ENCODE peak calls at places on chromosomes 3 and 15, in six cellular contexts. One of them, this sample, is unnamed.
A peak's percentile ranks its signal among the peaks of the same experiment; 100 is the strongest.

GRCh38 chr3:157063926-157064325 is 96.0 kb downstream of the CCNL1 start:
- DNase-seq in fibroblast of lung: peak; percentile 22
- DNase-seq in NCI-H1092: no peak
- DNase-seq in HEK293T: no peak
- DNase-seq in effector memory CD8-positive, alpha-beta T cell: no peak
- DNase-seq in left ventricle myocardium inferior: no peak
- DNase-seq in this sample: no peak

GRCh38 chr15:29612096-29612495 is 210.2 kb downstream of the TJP1 start:
- DNase-seq in fibroblast of lung: no peak
- DNase-seq in left ventricle myocardium inferior: no peak
- DNase-seq in HEK293T: no peak
- DNase-seq in effector memory CD8-positive, alpha-beta T cell: no peak
- DNase-seq in NCI-H1092: no peak
- DNase-seq in this sample: peak; percentile 71

GRCh38 chr3:187725653-187726370 is 19.5 kb downstream of the BCL6 start:
- DNase-seq in HEK293T: no peak
- DNase-seq in fibroblast of lung: no peak
- DNase-seq in effector memory CD8-positive, alpha-beta T cell: no peak
- DNase-seq in left ventricle myocardium inferior: no peak
- DNase-seq in NCI-H1092: no peak
- DNase-seq in this sample: no peak

GRCh38 chr3:177615015-177615414 is 417.7 kb upstream of the TBL1XR1 start:
- DNase-seq in effector memory CD8-positive, alpha-beta T cell: no peak
- DNase-seq in left ventricle myocardium inferior: peak; percentile 81
- DNase-seq in HEK293T: no peak
- DNase-seq in fibroblast of lung: peak; percentile 98
- DNase-seq in NCI-H1092: peak; percentile 82
- DNase-seq in this sample: no peak

GRCh38 chr3:127172670-127173515 is 20.0 kb upstream of the PRR23E start:
- DNase-seq in HEK293T: peak; percentile 27
- DNase-seq in effector memory CD8-positive, alpha-beta T cell: no peak
- DNase-seq in fibroblast of lung: peak; percentile 58
- DNase-seq in left ventricle myocardium inferior: no peak
- DNase-seq in NCI-H1092: peak; percentile 95
- DNase-seq in this sample: peak; percentile 77

GRCh38 chr3:192063570-192063969 is 602.6 kb downstream of the PYDC2 start:
- DNase-seq in HEK293T: no peak
- DNase-seq in fibroblast of lung: peak; percentile 2
- DNase-seq in NCI-H1092: no peak
- DNase-seq in effector memory CD8-positive, alpha-beta T cell: no peak
- DNase-seq in left ventricle myocardium inferior: peak; percentile 46
- DNase-seq in this sample: peak; percentile 84

GRCh38 chr3:76487446-76487845 is 552.5 kb upstream of the ROBO2 start:
- DNase-seq in NCI-H1092: no peak
- DNase-seq in HEK293T: no peak
- DNase-seq in effector memory CD8-positive, alpha-beta T cell: no peak
- DNase-seq in left ventricle myocardium inferior: no peak
- DNase-seq in fibroblast of lung: peak; percentile 14
- DNase-seq in this sample: no peak

GRCh38 chr15:101394056-101394630 is 95.4 kb downstream of the PCSK6 start:
- DNase-seq in NCI-H1092: no peak
- DNase-seq in HEK293T: no peak
- DNase-seq in fibroblast of lung: no peak
- DNase-seq in left ventricle myocardium inferior: no peak
- DNase-seq in effector memory CD8-positive, alpha-beta T cell: no peak
- DNase-seq in this sample: no peak

GRCh38 chr15:99542828-99543227 is 23.0 kb upstream of the MEF2A start:
- DNase-seq in HEK293T: no peak
- DNase-seq in fibroblast of lung: peak; percentile 28
- DNase-seq in effector memory CD8-positive, alpha-beta T cell: no peak
- DNase-seq in left ventricle myocardium inferior: no peak
- DNase-seq in NCI-H1092: no peak
- DNase-seq in this sample: no peak

GRCh38 chr3:188349963-188350332 is 196.0 kb downstream of the LPP start:
- DNase-seq in NCI-H1092: no peak
- DNase-seq in HEK293T: no peak
- DNase-seq in fibroblast of lung: no peak
- DNase-seq in effector memory CD8-positive, alpha-beta T cell: no peak
- DNase-seq in left ventricle myocardium inferior: no peak
- DNase-seq in this sample: no peak

GRCh38 chr3:18153571-18154173 is 271.5 kb downstream of the SATB1 start:
- DNase-seq in NCI-H1092: no peak
- DNase-seq in effector memory CD8-positive, alpha-beta T cell: no peak
- DNase-seq in left ventricle myocardium inferior: no peak
- DNase-seq in fibroblast of lung: peak; percentile 83
- DNase-seq in HEK293T: no peak
- DNase-seq in this sample: peak; percentile 46

GRCh38 chr3:181464033-181464694 is 247.6 kb upstream of the SOX2 start:
- DNase-seq in NCI-H1092: no peak
- DNase-seq in HEK293T: no peak
- DNase-seq in left ventricle myocardium inferior: no peak
- DNase-seq in fibroblast of lung: no peak
- DNase-seq in effector memory CD8-positive, alpha-beta T cell: no peak
- DNase-seq in this sample: no peak

GRCh38 chr15:60966316-60966715 is 262.8 kb downstream of the RORA start:
- DNase-seq in left ventricle myocardium inferior: no peak
- DNase-seq in effector memory CD8-positive, alpha-beta T cell: no peak
- DNase-seq in NCI-H1092: no peak
- DNase-seq in fibroblast of lung: peak; percentile 15
- DNase-seq in HEK293T: no peak
- DNase-seq in this sample: no peak

GRCh38 chr3:160869825-160870224 is 113.8 kb downstream of the PPM1L start:
- DNase-seq in left ventricle myocardium inferior: peak; percentile 19
- DNase-seq in fibroblast of lung: no peak
- DNase-seq in HEK293T: peak; percentile 15
- DNase-seq in effector memory CD8-positive, alpha-beta T cell: no peak
- DNase-seq in NCI-H1092: no peak
- DNase-seq in this sample: no peak

GRCh38 chr15:25671132-25671531 is 192.0 kb downstream of the ATP10A start:
- DNase-seq in effector memory CD8-positive, alpha-beta T cell: no peak
- DNase-seq in left ventricle myocardium inferior: no peak
- DNase-seq in fibroblast of lung: no peak
- DNase-seq in HEK293T: no peak
- DNase-seq in NCI-H1092: no peak
- DNase-seq in this sample: no peak

GRCh38 chr15:81747026-81747425 is 298.8 kb downstream of the MEX3B start:
- DNase-seq in left ventricle myocardium inferior: no peak
- DNase-seq in HEK293T: no peak
- DNase-seq in NCI-H1092: no peak
- DNase-seq in fibroblast of lung: no peak
- DNase-seq in effector memory CD8-positive, alpha-beta T cell: no peak
- DNase-seq in this sample: no peak

GRCh38 chr3:38004415-38005075 is 14.0 kb downstream of the VILL start:
- DNase-seq in HEK293T: peak; percentile 62
- DNase-seq in fibroblast of lung: peak; percentile 62
- DNase-seq in NCI-H1092: peak; percentile 12
- DNase-seq in left ventricle myocardium inferior: peak; percentile 79
- DNase-seq in effector memory CD8-positive, alpha-beta T cell: peak; percentile 49
- DNase-seq in this sample: peak; percentile 88

GRCh38 chr3:159045279-159045678 is 243.4 kb downstream of the MFSD1 start:
- DNase-seq in effector memory CD8-positive, alpha-beta T cell: no peak
- DNase-seq in fibroblast of lung: no peak
- DNase-seq in left ventricle myocardium inferior: no peak
- DNase-seq in NCI-H1092: peak; percentile 2
- DNase-seq in HEK293T: no peak
- DNase-seq in this sample: no peak

GRCh38 chr3:127817331-127817821 is 4.9 kb downstream of the MGLL start:
- DNase-seq in HEK293T: no peak
- DNase-seq in NCI-H1092: no peak
- DNase-seq in fibroblast of lung: peak; percentile 81
- DNase-seq in left ventricle myocardium inferior: no peak
- DNase-seq in effector memory CD8-positive, alpha-beta T cell: no peak
- DNase-seq in this sample: peak; percentile 35

GRCh38 chr15:69398541-69398940 is 15.6 kb upstream of the KIF23 start:
- DNase-seq in fibroblast of lung: peak; percentile 33
- DNase-seq in effector memory CD8-positive, alpha-beta T cell: no peak
- DNase-seq in left ventricle myocardium inferior: no peak
- DNase-seq in NCI-H1092: no peak
- DNase-seq in HEK293T: no peak
- DNase-seq in this sample: no peak

GRCh38 chr15:36430721-36431265 is 148.6 kb upstream of the CDIN1 start:
- DNase-seq in fibroblast of lung: no peak
- DNase-seq in NCI-H1092: no peak
- DNase-seq in left ventricle myocardium inferior: no peak
- DNase-seq in HEK293T: no peak
- DNase-seq in effector memory CD8-positive, alpha-beta T cell: no peak
- DNase-seq in this sample: no peak

GRCh38 chr15:31328425-31328998 is 1.9 kb downstream of the KLF13 start:
- DNase-seq in NCI-H1092: no peak
- DNase-seq in left ventricle myocardium inferior: peak; percentile 59
- DNase-seq in HEK293T: peak; percentile 17
- DNase-seq in effector memory CD8-positive, alpha-beta T cell: peak; percentile 69
- DNase-seq in fibroblast of lung: no peak
- DNase-seq in this sample: no peak

GRCh38 chr3:101780661-101781060 is 1.6 kb downstream of the NXPE3 start:
- DNase-seq in NCI-H1092: no peak
- DNase-seq in left ventricle myocardium inferior: no peak
- DNase-seq in HEK293T: peak; percentile 22
- DNase-seq in effector memory CD8-positive, alpha-beta T cell: no peak
- DNase-seq in fibroblast of lung: peak; percentile 89
- DNase-seq in this sample: no peak

GRCh38 chr15:48145923-48146322 is 25.1 kb downstream of the SLC24A5 start:
- DNase-seq in NCI-H1092: no peak
- DNase-seq in fibroblast of lung: peak; percentile 61
- DNase-seq in left ventricle myocardium inferior: no peak
- DNase-seq in effector memory CD8-positive, alpha-beta T cell: no peak
- DNase-seq in HEK293T: no peak
- DNase-seq in this sample: no peak

GRCh38 chr15:66294932-66295235 is 1.5 kb downstream of the DIS3L start:
- DNase-seq in left ventricle myocardium inferior: no peak
- DNase-seq in NCI-H1092: no peak
- DNase-seq in fibroblast of lung: peak; percentile 9
- DNase-seq in effector memory CD8-positive, alpha-beta T cell: no peak
- DNase-seq in HEK293T: no peak
- DNase-seq in this sample: no peak

GRCh38 chr15:63255485-63255990 is 21.9 kb upstream of the APH1B start:
- DNase-seq in HEK293T: no peak
- DNase-seq in effector memory CD8-positive, alpha-beta T cell: no peak
- DNase-seq in fibroblast of lung: no peak
- DNase-seq in NCI-H1092: no peak
- DNase-seq in left ventricle myocardium inferior: no peak
- DNase-seq in this sample: peak; percentile 61

GRCh38 chr3:126347543-126348161 is 9.6 kb downstream of the KLF15 start:
- DNase-seq in left ventricle myocardium inferior: no peak
- DNase-seq in HEK293T: no peak
- DNase-seq in fibroblast of lung: no peak
- DNase-seq in NCI-H1092: no peak
- DNase-seq in effector memory CD8-positive, alpha-beta T cell: no peak
- DNase-seq in this sample: peak; percentile 43

GRCh38 chr15:73928971-73929627 is 2.8 kb downstream of the LOXL1 start:
- DNase-seq in fibroblast of lung: no peak
- DNase-seq in effector memory CD8-positive, alpha-beta T cell: no peak
- DNase-seq in NCI-H1092: no peak
- DNase-seq in HEK293T: no peak
- DNase-seq in left ventricle myocardium inferior: peak; percentile 1
- DNase-seq in this sample: no peak